ENCODE peak calls at places on chromosomes 16 and 17, in four cellular contexts. One of them, this sample, is unnamed.

GRCh38 chr16:22035094-22035675 is 27.3 kb downstream of the MOSMO start:
- DNase-seq in A549: no peak
- DNase-seq in sigmoid colon: no peak
- DNase-seq in transverse colon: no peak
- DNase-seq in this sample: no peak

GRCh38 chr16:10624527-10624926 is 44.1 kb upstream of the EMP2 start:
- DNase-seq in transverse colon: no peak
- DNase-seq in A549: no peak
- DNase-seq in sigmoid colon: no peak
- DNase-seq in this sample: no peak

GRCh38 chr16:20333120-20333519 is 5.8 kb upstream of the GP2 start:
- DNase-seq in sigmoid colon: no peak
- DNase-seq in A549: no peak
- DNase-seq in transverse colon: no peak
- DNase-seq in this sample: no peak

GRCh38 chr16:7378024-7378695 is 45.5 kb downstream of the RBFOX1 start:
- DNase-seq in sigmoid colon: no peak
- DNase-seq in transverse colon: no peak
- DNase-seq in A549: no peak
- DNase-seq in this sample: no peak

GRCh38 chr17:819251-819650 is 37.1 kb downstream of the MRM3 start:
- DNase-seq in A549: no peak
- DNase-seq in transverse colon: no peak
- DNase-seq in sigmoid colon: no peak
- DNase-seq in this sample: no peak

GRCh38 chr17:3027786-3028532 is 35.4 kb downstream of the OR1D5 start:
- DNase-seq in A549: no peak
- DNase-seq in transverse colon: no peak
- DNase-seq in sigmoid colon: no peak
- DNase-seq in this sample: no peak

GRCh38 chr17:19239544-19239943 is 2.4 kb downstream of the EPN2 start:
- DNase-seq in A549: no peak
- DNase-seq in transverse colon: no peak
- DNase-seq in sigmoid colon: peak
- DNase-seq in this sample: no peak

GRCh38 chr16:23374721-23375120 is 72.6 kb downstream of the SCNN1B start:
- DNase-seq in sigmoid colon: no peak
- DNase-seq in A549: no peak
- DNase-seq in transverse colon: peak
- DNase-seq in this sample: no peak

GRCh38 chr17:50218071-50218759 is 16.8 kb upstream of the COL1A1 start:
- DNase-seq in A549: no peak
- DNase-seq in transverse colon: no peak
- DNase-seq in sigmoid colon: no peak
- DNase-seq in this sample: no peak

GRCh38 chr17:50218771-50219315 is 17.4 kb upstream of the COL1A1 start:
- DNase-seq in transverse colon: no peak
- DNase-seq in sigmoid colon: peak
- DNase-seq in A549: no peak
- DNase-seq in this sample: no peak

GRCh38 chr17:50220811-50221210 is 19.4 kb upstream of the COL1A1 start:
- DNase-seq in A549: no peak
- DNase-seq in sigmoid colon: no peak
- DNase-seq in transverse colon: no peak
- DNase-seq in this sample: no peak

GRCh38 chr17:50219345-50219744 is 17.9 kb upstream of the COL1A1 start:
- DNase-seq in sigmoid colon: no peak
- DNase-seq in A549: peak
- DNase-seq in transverse colon: no peak
- DNase-seq in this sample: no peak

DNA sequence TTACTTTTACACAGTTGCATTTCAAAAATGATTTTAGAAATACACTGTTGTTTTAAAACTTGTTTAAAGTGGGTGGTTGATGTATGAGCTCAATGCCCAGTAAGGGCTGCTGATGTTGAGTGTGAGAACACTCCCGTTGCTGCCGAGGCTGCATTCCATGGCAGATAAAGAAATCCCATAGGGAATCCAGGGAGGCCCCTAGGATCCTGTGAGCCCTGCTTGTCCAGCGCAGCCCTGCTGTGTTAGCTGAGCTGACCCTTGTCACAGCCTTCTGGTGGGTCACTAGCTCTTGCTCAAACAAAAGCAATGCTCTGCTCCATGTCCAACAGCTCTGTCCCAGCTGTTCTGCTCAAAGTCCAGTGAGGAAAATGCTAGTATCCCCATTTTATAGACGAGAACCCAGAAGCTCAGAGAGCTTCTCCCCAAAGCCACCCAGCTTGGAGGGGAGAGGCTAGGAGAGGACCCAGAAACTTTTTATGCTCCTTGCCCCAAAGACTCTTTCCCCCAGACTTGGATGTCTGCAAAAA is 18.6 kb upstream of the COL1A1 start:
- DNase-seq in A549: no peak
- DNase-seq in transverse colon: no peak
- DNase-seq in sigmoid colon: no peak
- DNase-seq in this sample: no peak
- TF ChIP-seq EP300 in A549: no peak
- TF ChIP-seq EP300 in transverse colon: no peak
- TF ChIP-seq EP300 in sigmoid colon: no peak
- TF ChIP-seq EP300 in this sample: no peak

GRCh38 chr16:56519459-56520250 is at the start of gene BBS2:
- DNase-seq in A549: peak
- DNase-seq in sigmoid colon: peak
- DNase-seq in transverse colon: peak
- DNase-seq in this sample: peak
- TF ChIP-seq EP300 in A549: no peak
- TF ChIP-seq EP300 in sigmoid colon: no peak
- TF ChIP-seq EP300 in transverse colon: no peak
- TF ChIP-seq EP300 in this sample: peak

GRCh38 chr16:64481497-64481896 is 640.4 kb downstream of the CDH11 start:
- DNase-seq in transverse colon: no peak
- DNase-seq in sigmoid colon: no peak
- DNase-seq in A549: no peak
- DNase-seq in this sample: no peak
- TF ChIP-seq EP300 in transverse colon: no peak
- TF ChIP-seq EP300 in sigmoid colon: no peak
- TF ChIP-seq EP300 in A549: no peak
- TF ChIP-seq EP300 in this sample: no peak

DNA sequence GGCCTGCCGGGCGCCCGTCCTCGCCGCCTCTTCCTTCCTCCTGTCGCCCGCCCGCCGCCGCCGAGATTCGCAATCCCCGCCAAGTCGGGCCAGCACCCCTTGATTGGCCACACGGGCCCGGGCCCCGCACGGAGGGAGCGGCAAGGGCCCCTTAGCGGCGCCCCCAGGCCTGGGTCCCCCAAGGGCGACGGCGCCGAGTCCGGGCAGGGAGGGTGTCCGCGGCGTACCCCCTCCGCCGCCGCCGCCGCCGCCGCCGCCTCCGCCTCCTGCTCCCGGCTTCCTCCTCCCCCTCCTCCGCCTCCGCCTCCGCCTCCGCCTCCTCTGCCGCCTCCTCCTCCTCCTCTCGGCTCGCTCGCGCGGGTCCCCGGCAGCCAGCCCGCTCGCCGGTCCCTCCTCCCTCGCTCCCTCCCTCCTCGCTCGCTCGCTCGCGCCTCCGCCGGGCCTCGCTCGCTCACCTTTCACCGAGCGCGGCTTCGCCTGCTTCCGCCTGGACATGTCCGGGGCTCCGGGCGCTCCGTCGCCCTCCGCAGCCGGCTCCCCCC is 561 bp downstream of the ZNF423 start:
- DNase-seq in A549: peak
- DNase-seq in sigmoid colon: peak
- DNase-seq in transverse colon: peak
- DNase-seq in this sample: peak
- TF ChIP-seq EP300 in A549: no peak
- TF ChIP-seq EP300 in sigmoid colon: no peak
- TF ChIP-seq EP300 in transverse colon: no peak
- TF ChIP-seq EP300 in this sample: peak

GRCh38 chr16:56633535-56633934 is 1.1 kb downstream of the MT1M start:
- DNase-seq in sigmoid colon: no peak
- DNase-seq in transverse colon: no peak
- DNase-seq in A549: no peak
- DNase-seq in this sample: no peak

GRCh38 chr16:56631832-56632159 is 663 bp upstream of the MT1M start:
- DNase-seq in sigmoid colon: no peak
- DNase-seq in A549: no peak
- DNase-seq in transverse colon: no peak
- DNase-seq in this sample: no peak

GRCh38 chr16:56632848-56633365 is 448 bp downstream of the MT1M start:
- DNase-seq in transverse colon: no peak
- DNase-seq in A549: no peak
- DNase-seq in sigmoid colon: no peak
- DNase-seq in this sample: no peak

GRCh38 chr16:56631197-56631596 is 1.3 kb upstream of the MT1M start:
- DNase-seq in sigmoid colon: no peak
- DNase-seq in A549: no peak
- DNase-seq in transverse colon: no peak
- DNase-seq in this sample: no peak

DNA sequence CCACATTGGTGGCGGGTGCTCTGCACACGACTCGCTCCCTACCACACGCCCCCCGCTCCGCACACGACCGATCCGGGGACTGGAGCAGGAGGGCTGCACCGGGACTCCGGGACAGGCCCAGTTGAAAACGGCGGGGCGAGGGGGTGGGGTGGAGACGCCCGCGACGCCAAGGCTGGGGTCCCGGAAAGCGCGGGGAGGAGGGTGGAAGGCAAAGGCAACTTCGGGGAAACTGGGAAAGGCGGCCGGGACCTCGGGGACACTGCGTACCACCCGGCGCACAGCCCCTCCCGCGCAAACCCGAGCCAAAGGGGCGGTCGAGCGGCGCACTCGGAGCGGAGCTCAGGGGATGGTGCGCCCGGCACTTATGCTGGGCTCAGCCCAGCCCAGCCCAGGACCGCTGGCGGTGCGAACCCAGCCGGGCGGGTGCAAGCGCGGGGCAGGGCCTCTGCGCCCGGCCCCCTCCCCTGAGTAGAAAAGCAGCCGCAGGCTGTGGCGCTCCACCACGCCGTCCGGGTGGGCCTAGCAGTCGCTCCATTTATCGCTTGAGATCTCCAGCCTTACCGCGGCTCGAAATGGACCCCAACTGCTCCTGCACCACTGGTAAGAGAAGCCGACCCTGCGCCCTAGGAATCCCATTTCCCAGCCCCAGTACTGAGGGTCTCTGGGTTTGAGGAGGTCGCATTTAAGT is at the start of gene MT1M:
- DNase-seq in sigmoid colon: peak
- DNase-seq in A549: no peak
- DNase-seq in transverse colon: peak
- DNase-seq in this sample: no peak
- TF ChIP-seq EP300 in sigmoid colon: peak
- TF ChIP-seq EP300 in A549: no peak
- TF ChIP-seq EP300 in transverse colon: peak
- TF ChIP-seq EP300 in this sample: peak

GRCh38 chr17:9557356-9557755 is 18.3 kb downstream of the STX8 start:
- DNase-seq in transverse colon: no peak
- DNase-seq in sigmoid colon: no peak
- DNase-seq in A549: no peak
- DNase-seq in this sample: no peak

GRCh38 chr17:9557846-9558245 is 17.8 kb downstream of the STX8 start:
- DNase-seq in transverse colon: no peak
- DNase-seq in sigmoid colon: no peak
- DNase-seq in A549: no peak
- DNase-seq in this sample: no peak
- TF ChIP-seq EP300 in transverse colon: no peak
- TF ChIP-seq EP300 in sigmoid colon: no peak
- TF ChIP-seq EP300 in A549: no peak
- TF ChIP-seq EP300 in this sample: no peak

GRCh38 chr17:43702636-43703035 is 40.9 kb upstream of the MEOX1 start:
- DNase-seq in transverse colon: no peak
- DNase-seq in A549: peak
- DNase-seq in sigmoid colon: no peak
- DNase-seq in this sample: no peak

GRCh38 chr17:43698678-43699437 is 37.1 kb upstream of the MEOX1 start:
- DNase-seq in transverse colon: no peak
- DNase-seq in sigmoid colon: no peak
- DNase-seq in A549: no peak
- DNase-seq in this sample: no peak

GRCh38 chr17:43703630-43704029 is 41.9 kb upstream of the MEOX1 start:
- DNase-seq in transverse colon: no peak
- DNase-seq in A549: no peak
- DNase-seq in sigmoid colon: no peak
- DNase-seq in this sample: no peak

GRCh38 chr17:43699438-43699756 is 37.7 kb upstream of the MEOX1 start:
- DNase-seq in transverse colon: no peak
- DNase-seq in A549: no peak
- DNase-seq in sigmoid colon: no peak
- DNase-seq in this sample: no peak

DNA sequence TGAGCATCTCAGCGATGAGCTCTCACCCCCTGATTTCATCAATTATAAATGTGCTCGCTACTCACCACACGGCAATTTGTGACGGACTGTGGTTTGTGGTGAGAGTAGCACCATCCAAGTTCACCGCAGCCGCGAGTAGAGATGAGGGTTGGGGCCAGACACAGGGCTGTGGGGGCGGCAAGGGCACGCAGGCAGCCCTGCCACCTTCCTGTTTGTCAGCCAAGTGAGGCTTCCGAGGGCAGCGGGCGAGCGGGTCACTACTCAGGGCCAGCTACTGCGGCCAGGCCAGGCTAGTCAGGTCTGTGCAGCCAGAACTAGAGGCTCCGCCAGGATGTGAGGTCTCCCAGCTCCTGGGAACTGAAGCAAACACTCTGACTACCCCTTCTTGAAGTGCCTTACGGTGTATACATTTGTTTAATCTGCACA is 39.6 kb upstream of the MEOX1 start:
- DNase-seq in A549: no peak
- DNase-seq in transverse colon: peak
- DNase-seq in sigmoid colon: no peak
- DNase-seq in this sample: no peak
- TF ChIP-seq EP300 in A549: no peak
- TF ChIP-seq EP300 in transverse colon: no peak
- TF ChIP-seq EP300 in sigmoid colon: no peak
- TF ChIP-seq EP300 in this sample: no peak

GRCh38 chr17:74521701-74522201 is 9.5 kb downstream of the CD300LB start:
- DNase-seq in A549: no peak
- DNase-seq in transverse colon: no peak
- DNase-seq in sigmoid colon: no peak
- DNase-seq in this sample: no peak
- TF ChIP-seq EP300 in A549: no peak
- TF ChIP-seq EP300 in transverse colon: no peak
- TF ChIP-seq EP300 in sigmoid colon: no peak
- TF ChIP-seq EP300 in this sample: peak

GRCh38 chr17:77834170-77835115 is 124.1 kb upstream of the TNRC6C start:
- DNase-seq in A549: peak
- DNase-seq in sigmoid colon: peak
- DNase-seq in transverse colon: peak
- DNase-seq in this sample: no peak
- TF ChIP-seq EP300 in A549: no peak
- TF ChIP-seq EP300 in sigmoid colon: no peak
- TF ChIP-seq EP300 in transverse colon: no peak
- TF ChIP-seq EP300 in this sample: no peak